ENCODE peak calls at places on chromosomes 3 and 15, in seven cellular contexts. U is AG04449, E is fibroblast of lung, C is sigmoid colon, K is ovary, O is cardiac muscle cell, Y is AG09309. S is an unnamed sample.

GRCh38 chr3:185049710-185050109 is 103.2 kb downstream of the C3orf70 start:
- DNase-seq in U (no peak), E (no peak), C (no peak), K (no peak), O (no peak), Y (no peak), S (no peak)

GRCh38 chr3:178989821-178990220 is 81.8 kb downstream of the ZMAT3 start:
- DNase-seq in U (no peak), E (no peak), C (no peak), K (no peak), O (no peak), Y (no peak), S (no peak)

GRCh38 chr3:114660808-114661207 is 367.0 kb downstream of the TIGIT start:
- DNase-seq in U (no peak), E (no peak), C (no peak), K (no peak), O (no peak), Y (no peak), S (no peak)

GRCh38 chr15:27589260-27589659 is 509.9 kb downstream of the OCA2 start:
- DNase-seq in U (no peak), E (no peak), C (no peak), K (no peak), O (no peak), Y (no peak), S (no peak)

GRCh38 chr3:3476669-3477068 is 297.2 kb upstream of the CRBN start:
- DNase-seq in U (no peak), E (no peak), C (no peak), K (no peak), O (no peak), Y (no peak), S (no peak)

GRCh38 chr15:78212546-78213424 is 21.6 kb downstream of the ACSBG1 start:
- DNase-seq in U (no peak), E (peak), C (peak), K (peak), O (peak), Y (peak), S (peak)

GRCh38 chr3:8629151-8630021 is 15.2 kb downstream of the SSUH2 start:
- DNase-seq in U (no peak), E (peak), C (peak), K (no peak), O (peak), Y (peak), S (peak)

GRCh38 chr3:63654246-63654645 is 1.8 kb downstream of the SNTN start:
- DNase-seq in U (no peak), E (peak), C (no peak), K (no peak), O (no peak), Y (peak), S (peak)

GRCh38 chr3:126996905-126997304 is 14.0 kb downstream of the PLXNA1 start:
- DNase-seq in U (no peak), E (peak), C (no peak), K (no peak), O (no peak), Y (peak), S (peak)

GRCh38 chr15:97680606-97681220 is 279.8 kb upstream of the ARRDC4 start:
- DNase-seq in U (no peak), E (no peak), C (no peak), K (no peak), O (no peak), Y (no peak), S (no peak)
- H3K4me3 ChIP-seq in U (no peak), E (no peak), C (no peak), K (no peak), O (no peak), Y (no peak), S (no peak)

DNA sequence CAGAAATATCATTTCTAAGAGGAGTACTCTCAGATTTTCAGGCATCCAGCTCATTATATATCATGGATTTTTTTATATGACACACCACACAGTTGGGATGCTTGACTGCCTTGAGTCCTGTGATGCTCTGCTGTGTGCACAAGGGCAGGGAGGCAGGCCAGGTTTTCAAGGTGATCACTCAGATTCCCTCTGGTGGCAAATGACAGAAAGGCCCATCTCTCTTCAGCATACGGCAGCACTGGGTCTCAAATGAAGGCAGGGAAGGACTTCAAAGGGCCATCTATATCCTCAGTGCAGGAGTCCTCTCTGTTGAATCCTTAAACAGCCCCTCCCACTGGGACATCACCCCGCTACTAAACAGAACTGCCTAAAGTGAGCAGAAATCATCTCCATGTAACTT is 54.8 kb upstream of the MYO5C start:
- DNase-seq in U (no peak), E (no peak), C (no peak), K (no peak), O (no peak), Y (no peak), S (no peak)
- TF ChIP-seq CTCF in U (no peak), E (no peak), C (no peak), K (no peak), O (no peak), Y (no peak), S (no peak)

DNA sequence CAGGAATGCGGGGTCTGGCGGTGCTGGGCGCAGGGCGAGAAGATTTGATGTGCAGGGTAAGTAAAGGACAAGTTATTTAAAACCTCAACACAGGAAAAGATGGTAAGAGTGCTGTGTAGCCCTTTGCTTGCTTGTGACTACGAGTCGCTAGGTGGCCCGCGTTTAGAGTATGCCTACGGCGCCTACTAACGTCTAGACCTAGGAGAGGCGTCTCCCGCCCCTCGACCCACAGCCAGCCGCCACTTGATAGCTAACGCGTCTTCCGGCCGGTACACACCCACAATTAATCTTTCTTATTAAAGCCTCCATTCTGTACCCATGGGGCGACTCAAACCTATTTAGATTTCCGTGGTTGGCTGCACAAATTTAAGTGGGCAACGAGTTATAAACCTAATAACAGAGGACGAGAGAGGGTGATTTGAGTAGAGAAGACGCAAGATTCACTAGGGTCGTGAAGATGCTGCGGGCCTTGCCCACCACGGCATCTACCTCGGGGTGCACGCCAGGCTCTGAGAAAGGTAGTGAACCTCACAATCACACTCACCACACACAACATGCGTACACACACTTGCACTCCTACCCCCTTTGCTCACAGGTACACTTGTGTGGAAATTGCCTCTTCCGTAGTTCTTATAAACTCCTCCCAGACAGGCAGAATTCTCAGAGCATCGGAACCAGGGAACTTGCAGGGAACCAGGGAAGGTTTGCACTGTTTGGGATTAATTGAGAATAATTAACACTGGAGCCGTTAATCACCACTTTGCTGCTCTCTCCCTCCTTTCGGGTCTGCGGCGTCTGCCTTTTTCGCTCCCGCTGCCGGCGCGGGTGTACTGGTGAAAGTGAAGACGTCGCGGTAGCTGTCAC is 12.1 kb downstream of the SOX2 start:
- DNase-seq in U (no peak), E (no peak), C (no peak), K (no peak), O (no peak), Y (no peak), S (no peak)
- H3K4me3 ChIP-seq in U (no peak), E (no peak), C (no peak), K (no peak), O (no peak), Y (no peak), S (no peak)

GRCh38 chr15:51721199-51721960 is 16.1 kb downstream of the LYSMD2 start:
- DNase-seq in U (no peak), E (peak), C (no peak), K (no peak), O (peak), Y (no peak), S (peak)

GRCh38 chr15:51727141-51727897 is 10.1 kb downstream of the LYSMD2 start:
- DNase-seq in U (no peak), E (peak), C (no peak), K (no peak), O (peak), Y (no peak), S (peak)

GRCh38 chr15:51724673-51725072 is 12.8 kb downstream of the LYSMD2 start:
- DNase-seq in U (no peak), E (no peak), C (no peak), K (no peak), O (no peak), Y (no peak), S (no peak)

GRCh38 chr15:51726302-51727073 is 11.0 kb downstream of the LYSMD2 start:
- DNase-seq in U (peak), E (peak), C (peak), K (peak), O (peak), Y (peak), S (peak)

GRCh38 chr15:51724199-51724598 is 13.3 kb downstream of the LYSMD2 start:
- DNase-seq in U (no peak), E (no peak), C (no peak), K (no peak), O (no peak), Y (no peak), S (no peak)
- TF ChIP-seq CTCF in U (no peak), E (no peak), C (no peak), K (no peak), O (no peak), Y (no peak), S (no peak)

GRCh38 chr15:32982001-32982400 is 212.5 kb downstream of the FMN1 start:
- DNase-seq in U (no peak), E (no peak), C (no peak), K (no peak), O (no peak), Y (no peak), S (peak)

GRCh38 chr15:32990071-32990470 is 204.4 kb downstream of the FMN1 start:
- DNase-seq in U (no peak), E (peak), C (no peak), K (no peak), O (peak), Y (no peak), S (no peak)

GRCh38 chr15:32987067-32987466 is 207.4 kb downstream of the FMN1 start:
- DNase-seq in U (no peak), E (no peak), C (no peak), K (no peak), O (no peak), Y (no peak), S (no peak)

GRCh38 chr15:32983679-32984078 is 210.8 kb downstream of the FMN1 start:
- DNase-seq in U (no peak), E (no peak), C (no peak), K (no peak), O (no peak), Y (no peak), S (no peak)

GRCh38 chr15:32986147-32986546 is 208.4 kb downstream of the FMN1 start:
- DNase-seq in U (no peak), E (no peak), C (no peak), K (no peak), O (no peak), Y (no peak), S (no peak)
- H3K4me3 ChIP-seq in U (no peak), E (no peak), C (no peak), K (no peak), O (no peak), Y (no peak), S (no peak)

DNA sequence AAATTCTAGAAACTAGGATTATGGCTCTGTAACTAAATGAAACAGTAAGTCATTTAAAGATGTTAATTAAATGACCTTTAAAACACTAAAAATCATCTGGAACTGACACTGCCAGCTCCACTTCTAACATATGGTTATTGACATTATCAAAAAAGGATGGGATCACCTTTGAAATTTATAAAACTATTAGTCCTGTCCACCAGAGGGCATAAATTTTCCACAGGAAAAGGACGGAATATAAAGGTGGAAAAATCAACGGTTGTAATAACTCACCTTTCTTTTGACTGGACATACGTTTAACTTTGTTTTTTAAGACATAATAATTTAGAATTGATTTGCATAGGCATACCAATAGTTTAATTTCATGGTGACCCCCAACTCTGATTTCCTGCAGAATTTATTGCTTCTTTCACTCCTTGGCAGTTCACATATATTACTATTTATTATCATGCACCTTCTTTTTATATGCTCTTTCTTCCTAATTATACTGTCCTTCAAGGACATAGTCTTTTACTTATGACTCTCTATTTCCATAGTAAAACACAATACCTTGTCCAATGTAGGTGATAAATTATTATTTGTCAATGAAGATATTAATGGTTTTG is 345.7 kb downstream of the CADM2 start:
- DNase-seq in U (no peak), E (peak), C (no peak), K (no peak), O (no peak), Y (no peak), S (no peak)
- TF ChIP-seq CTCF in U (no peak), E (peak), C (no peak), K (no peak), O (no peak), Y (no peak), S (peak)

GRCh38 chr3:16176391-16177030 is 2.0 kb downstream of the GALNT15 start:
- DNase-seq in U (no peak), E (peak), C (no peak), K (no peak), O (peak), Y (no peak), S (peak)
- H3K4me3 ChIP-seq in U (peak), E (peak), C (peak), K (peak), O (no peak), Y (no peak), S (peak)

S was measured in fibroblast of mammary gland.